ENCODE peak calls at places on chromosomes 16 and 17, in four cellular contexts. One of them, this sample, is unnamed.
A peak's percentile ranks its signal among the peaks of the same experiment; 100 is the strongest.

GRCh38 chr16:2237552-2238395 is 1.5 kb downstream of the DNASE1L2 start:
- DNase-seq in uterus: no peak
- DNase-seq in body of pancreas: no peak
- DNase-seq in mucosa of descending colon: no peak
- DNase-seq in this sample: no peak

GRCh38 chr17:30454635-30455034 is 22.6 kb upstream of the GOSR1 start:
- DNase-seq in uterus: no peak
- DNase-seq in mucosa of descending colon: no peak
- DNase-seq in body of pancreas: no peak
- DNase-seq in this sample: no peak

GRCh38 chr16:9549487-9549886 is 458.0 kb downstream of the HAPSTR1 start:
- DNase-seq in uterus: no peak
- DNase-seq in mucosa of descending colon: no peak
- DNase-seq in body of pancreas: no peak
- DNase-seq in this sample: no peak

GRCh38 chr17:35666967-35667552 is 64.4 kb upstream of the RASL10B start:
- DNase-seq in uterus: no peak
- DNase-seq in body of pancreas: no peak
- DNase-seq in mucosa of descending colon: no peak
- DNase-seq in this sample: peak; percentile 83

GRCh38 chr17:59311051-59311468 is 20.4 kb upstream of the YPEL2 start:
- DNase-seq in uterus: peak; percentile 21
- DNase-seq in mucosa of descending colon: peak; percentile 72
- DNase-seq in body of pancreas: peak; percentile 70
- DNase-seq in this sample: peak; percentile 83

GRCh38 chr17:7651097-7651958 is 602 bp downstream of the ATP1B2 start:
- DNase-seq in mucosa of descending colon: no peak
- DNase-seq in body of pancreas: no peak
- DNase-seq in uterus: peak; percentile 45
- DNase-seq in this sample: no peak

GRCh38 chr17:38749222-38750043 is 1.3 kb upstream of the PCGF2 start:
- DNase-seq in uterus: peak; percentile 91
- DNase-seq in body of pancreas: peak; percentile 83
- DNase-seq in mucosa of descending colon: peak; percentile 85
- DNase-seq in this sample: peak; percentile 77

GRCh38 chr16:2385441-2385840 is 43.8 kb upstream of the CCNF start:
- DNase-seq in body of pancreas: no peak
- DNase-seq in uterus: no peak
- DNase-seq in mucosa of descending colon: no peak
- DNase-seq in this sample: no peak

GRCh38 chr17:66354981-66355380 is 52.6 kb downstream of the PRKCA start:
- DNase-seq in mucosa of descending colon: no peak
- DNase-seq in body of pancreas: no peak
- DNase-seq in uterus: no peak
- DNase-seq in this sample: no peak

GRCh38 chr16:30813821-30814189 is 26.8 kb upstream of the ZNF629 start:
- DNase-seq in mucosa of descending colon: no peak
- DNase-seq in body of pancreas: no peak
- DNase-seq in uterus: no peak
- DNase-seq in this sample: no peak

GRCh38 chr17:47694818-47695663 is 1.1 kb downstream of the TBKBP1 start:
- DNase-seq in mucosa of descending colon: peak; percentile 49
- DNase-seq in body of pancreas: peak; percentile 56
- DNase-seq in uterus: peak; percentile 58
- DNase-seq in this sample: no peak

DNA sequence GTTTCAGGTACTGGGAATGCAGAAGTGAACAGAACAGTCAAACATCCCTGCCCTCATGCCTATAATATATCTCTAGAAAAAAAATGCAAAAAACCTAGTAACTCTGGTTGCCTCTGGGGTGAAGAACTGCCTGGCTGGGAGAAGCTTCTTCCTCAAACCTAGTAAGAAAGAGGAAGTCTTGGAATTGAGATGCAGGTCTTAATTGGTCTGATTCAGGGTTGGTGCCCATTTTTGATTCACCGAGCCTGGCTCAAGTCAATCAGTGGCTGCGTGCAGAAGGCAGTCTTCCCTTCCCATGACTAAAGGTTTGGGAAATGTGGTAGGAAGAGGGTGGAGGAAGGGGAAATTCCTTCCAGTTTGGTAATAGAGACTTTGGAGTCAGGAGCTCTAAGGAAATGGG is 22.4 kb downstream of the CDRT15 start:
- DNase-seq in mucosa of descending colon: no peak
- DNase-seq in uterus: no peak
- DNase-seq in body of pancreas: no peak
- DNase-seq in this sample: no peak
- H3K36me3 ChIP-seq in mucosa of descending colon: no peaks in the 10 kb centered on the region
- H3K36me3 ChIP-seq in uterus: no peaks in the 10 kb centered on the region
- H3K36me3 ChIP-seq in body of pancreas: no peaks in the 10 kb centered on the region
- H3K36me3 ChIP-seq in this sample: no peaks in the 10 kb centered on the region

GRCh38 chr16:89283449-89283848 is 65.9 kb downstream of the ZNF778 start:
- DNase-seq in body of pancreas: no peak
- DNase-seq in mucosa of descending colon: no peak
- DNase-seq in uterus: no peak
- DNase-seq in this sample: no peak
- H3K36me3 ChIP-seq in body of pancreas: peaks cover 33% of the 10 kb centered on the region
- H3K36me3 ChIP-seq in mucosa of descending colon: no peaks in the 10 kb centered on the region
- H3K36me3 ChIP-seq in uterus: no peaks in the 10 kb centered on the region
- H3K36me3 ChIP-seq in this sample: peaks cover 22% of the 10 kb centered on the region

DNA sequence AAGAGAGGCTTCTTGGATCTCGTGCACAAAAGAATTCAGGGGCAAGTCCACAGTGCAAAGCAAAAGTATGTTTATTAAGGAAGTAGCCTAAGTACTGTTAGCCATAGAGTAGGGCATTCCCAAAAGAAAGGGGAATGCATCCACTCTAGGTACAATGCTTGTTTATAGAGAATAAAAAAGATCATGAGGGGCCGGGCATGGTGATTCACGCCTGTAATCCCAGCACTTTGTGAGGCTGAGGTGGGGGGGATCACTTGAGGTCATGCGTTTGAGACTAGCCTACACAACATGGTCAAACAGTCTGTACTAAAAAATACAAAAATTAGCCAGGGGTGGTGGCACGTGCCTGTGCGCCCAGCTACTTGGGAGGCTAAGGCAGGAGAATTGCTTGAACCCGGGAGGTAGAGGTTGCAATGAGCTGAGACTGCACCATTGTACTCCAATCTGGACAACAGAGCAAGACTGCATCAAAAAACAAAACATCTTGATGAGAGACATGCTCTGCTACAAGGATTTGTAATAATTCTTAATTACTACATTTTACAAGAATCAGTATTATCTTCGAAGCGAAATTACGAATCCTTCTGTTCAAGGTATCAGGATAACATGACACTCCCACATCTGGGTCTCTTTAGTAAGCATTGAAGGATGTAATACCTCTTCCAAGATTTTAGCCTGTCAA is 191.6 kb downstream of the CPPED1 start:
- DNase-seq in uterus: no peak
- DNase-seq in body of pancreas: no peak
- DNase-seq in mucosa of descending colon: no peak
- DNase-seq in this sample: no peak
- H3K36me3 ChIP-seq in uterus: no peaks in the 10 kb centered on the region
- H3K36me3 ChIP-seq in body of pancreas: no peaks in the 10 kb centered on the region
- H3K36me3 ChIP-seq in mucosa of descending colon: no peaks in the 10 kb centered on the region
- H3K36me3 ChIP-seq in this sample: no peaks in the 10 kb centered on the region

GRCh38 chr17:2453325-2453724 is 52.5 kb upstream of the MNT start:
- DNase-seq in body of pancreas: no peak
- DNase-seq in mucosa of descending colon: no peak
- DNase-seq in uterus: no peak
- DNase-seq in this sample: no peak

GRCh38 chr17:2457913-2458312 is 53.8 kb downstream of the METTL16 start:
- DNase-seq in uterus: no peak
- DNase-seq in body of pancreas: no peak
- DNase-seq in mucosa of descending colon: no peak
- DNase-seq in this sample: no peak

GRCh38 chr17:2455956-2456355 is 55.1 kb upstream of the MNT start:
- DNase-seq in mucosa of descending colon: no peak
- DNase-seq in uterus: no peak
- DNase-seq in body of pancreas: no peak
- DNase-seq in this sample: no peak

GRCh38 chr17:2453865-2454264 is 53.0 kb upstream of the MNT start:
- DNase-seq in body of pancreas: no peak
- DNase-seq in uterus: no peak
- DNase-seq in mucosa of descending colon: no peak
- DNase-seq in this sample: no peak

GRCh38 chr17:2456475-2456874 is 55.2 kb downstream of the METTL16 start:
- DNase-seq in mucosa of descending colon: no peak
- DNase-seq in uterus: no peak
- DNase-seq in body of pancreas: no peak
- DNase-seq in this sample: no peak
- H3K36me3 ChIP-seq in mucosa of descending colon: no peaks in the 10 kb centered on the region
- H3K36me3 ChIP-seq in uterus: no peaks in the 10 kb centered on the region
- H3K36me3 ChIP-seq in body of pancreas: peaks cover 2% of the 10 kb centered on the region
- H3K36me3 ChIP-seq in this sample: peaks cover 7% of the 10 kb centered on the region

GRCh38 chr16:70483426-70483825 is 29.0 kb downstream of the FCSK start:
- DNase-seq in uterus: no peak
- DNase-seq in body of pancreas: no peak
- DNase-seq in mucosa of descending colon: no peak
- DNase-seq in this sample: no peak
- H3K36me3 ChIP-seq in uterus: no peaks in the 10 kb centered on the region
- H3K36me3 ChIP-seq in body of pancreas: peaks cover 27% of the 10 kb centered on the region
- H3K36me3 ChIP-seq in mucosa of descending colon: no peaks in the 10 kb centered on the region
- H3K36me3 ChIP-seq in this sample: peaks cover 18% of the 10 kb centered on the region

GRCh38 chr17:50062323-50063243 is 6.7 kb downstream of the ITGA3 start:
- DNase-seq in mucosa of descending colon: peak; percentile 89
- DNase-seq in uterus: peak; percentile 59
- DNase-seq in body of pancreas: peak; percentile 57
- DNase-seq in this sample: peak; percentile 89
- H3K36me3 ChIP-seq in mucosa of descending colon: no peaks in the 10 kb centered on the region
- H3K36me3 ChIP-seq in uterus: no peaks in the 10 kb centered on the region
- H3K36me3 ChIP-seq in body of pancreas: no peaks in the 10 kb centered on the region
- H3K36me3 ChIP-seq in this sample: peaks cover 9% of the 10 kb centered on the region